ENCODE peak calls at places on chromosome 1, in five cellular contexts. One of them, this sample, is unnamed.

GRCh38 chr1:85313888-85314696 is 37.7 kb upstream of the BCL10 start:
- DNase-seq in ascending aorta: no peak
- DNase-seq in DND-41: no peak
- DNase-seq in body of pancreas: no peak
- DNase-seq in GM23248: peak; percentile 94
- DNase-seq in this sample: no peak

GRCh38 chr1:18787825-18788385 is 71.6 kb downstream of the TAS1R2 start:
- DNase-seq in body of pancreas: no peak
- DNase-seq in DND-41: no peak
- DNase-seq in GM23248: no peak
- DNase-seq in ascending aorta: no peak
- DNase-seq in this sample: no peak

GRCh38 chr1:207502726-207503125 is 6.8 kb downstream of the CR1 start:
- DNase-seq in GM23248: peak; percentile 22
- DNase-seq in body of pancreas: no peak
- DNase-seq in DND-41: no peak
- DNase-seq in ascending aorta: no peak
- DNase-seq in this sample: no peak

GRCh38 chr1:27864264-27864895 is 8.0 kb upstream of the THEMIS2 start:
- DNase-seq in ascending aorta: no peak
- DNase-seq in DND-41: no peak
- DNase-seq in body of pancreas: no peak
- DNase-seq in GM23248: peak; percentile 13
- DNase-seq in this sample: no peak

GRCh38 chr1:171150156-171150555 is 34.9 kb upstream of the FMO2 start:
- DNase-seq in DND-41: no peak
- DNase-seq in body of pancreas: no peak
- DNase-seq in ascending aorta: no peak
- DNase-seq in GM23248: no peak
- DNase-seq in this sample: no peak

GRCh38 chr1:115838805-115839705 is 1.9 kb downstream of the NHLH2 start:
- DNase-seq in ascending aorta: no peak
- DNase-seq in GM23248: peak; percentile 59
- DNase-seq in body of pancreas: peak; percentile 34
- DNase-seq in DND-41: no peak
- DNase-seq in this sample: no peak

GRCh38 chr1:100959502-100960060 is 63.7 kb downstream of the SLC30A7 start:
- DNase-seq in ascending aorta: no peak
- DNase-seq in GM23248: peak; percentile 46
- DNase-seq in DND-41: no peak
- DNase-seq in body of pancreas: no peak
- DNase-seq in this sample: no peak

GRCh38 chr1:153792631-153793041 is 17.4 kb downstream of the SLC27A3 start:
- DNase-seq in ascending aorta: no peak
- DNase-seq in DND-41: no peak
- DNase-seq in GM23248: no peak
- DNase-seq in body of pancreas: no peak
- DNase-seq in this sample: no peak

GRCh38 chr1:154998818-154999650 is 3.6 kb upstream of the ZBTB7B start:
- DNase-seq in ascending aorta: no peak
- DNase-seq in DND-41: peak; percentile 92
- DNase-seq in body of pancreas: peak; percentile 55
- DNase-seq in GM23248: peak; percentile 81
- DNase-seq in this sample: peak; percentile 54

GRCh38 chr1:4127595-4128140 is 227.6 kb upstream of the C1orf174 start:
- DNase-seq in GM23248: no peak
- DNase-seq in ascending aorta: no peak
- DNase-seq in DND-41: no peak
- DNase-seq in body of pancreas: no peak
- DNase-seq in this sample: no peak

GRCh38 chr1:195012995-195013394 is 1595.2 kb downstream of the KCNT2 start:
- DNase-seq in ascending aorta: no peak
- DNase-seq in body of pancreas: no peak
- DNase-seq in DND-41: no peak
- DNase-seq in GM23248: no peak
- DNase-seq in this sample: no peak

GRCh38 chr1:230772457-230773395 is 25.5 kb downstream of the CAPN9 start:
- DNase-seq in ascending aorta: no peak
- DNase-seq in body of pancreas: peak; percentile 47
- DNase-seq in DND-41: no peak
- DNase-seq in GM23248: peak; percentile 77
- DNase-seq in this sample: no peak

GRCh38 chr1:22778842-22779520 is 68.3 kb downstream of the EPHB2 start:
- DNase-seq in DND-41: no peak
- DNase-seq in ascending aorta: no peak
- DNase-seq in body of pancreas: peak; percentile 14
- DNase-seq in GM23248: no peak
- DNase-seq in this sample: no peak

GRCh38 chr1:214569357-214570004 is 18.1 kb upstream of the PTPN14 start:
- DNase-seq in body of pancreas: no peak
- DNase-seq in ascending aorta: no peak
- DNase-seq in GM23248: peak; percentile 87
- DNase-seq in DND-41: no peak
- DNase-seq in this sample: no peak

GRCh38 chr1:240987928-240988327 is 369.1 kb downstream of the RGS7 start:
- DNase-seq in ascending aorta: no peak
- DNase-seq in body of pancreas: no peak
- DNase-seq in GM23248: no peak
- DNase-seq in DND-41: no peak
- DNase-seq in this sample: no peak

GRCh38 chr1:94305704-94306103 is 68.3 kb upstream of the ARHGAP29 start:
- DNase-seq in DND-41: no peak
- DNase-seq in GM23248: peak; percentile 81
- DNase-seq in ascending aorta: no peak
- DNase-seq in body of pancreas: no peak
- DNase-seq in this sample: no peak

GRCh38 chr1:2874207-2875165 is 73.0 kb upstream of the TTC34 start:
- DNase-seq in body of pancreas: peak; percentile 58
- DNase-seq in ascending aorta: peak; percentile 22
- DNase-seq in DND-41: no peak
- DNase-seq in GM23248: peak; percentile 2
- DNase-seq in this sample: no peak

GRCh38 chr1:58900401-58900800 is 116.6 kb upstream of the JUN start:
- DNase-seq in body of pancreas: no peak
- DNase-seq in ascending aorta: no peak
- DNase-seq in GM23248: no peak
- DNase-seq in DND-41: no peak
- DNase-seq in this sample: no peak

GRCh38 chr1:3481836-3482589 is 27.5 kb downstream of the ARHGEF16 start:
- DNase-seq in DND-41: no peak
- DNase-seq in ascending aorta: no peak
- DNase-seq in body of pancreas: no peak
- DNase-seq in GM23248: peak; percentile 66
- DNase-seq in this sample: no peak

GRCh38 chr1:91754348-91754747 is 131.6 kb downstream of the TGFBR3 start:
- DNase-seq in GM23248: peak; percentile 79
- DNase-seq in body of pancreas: no peak
- DNase-seq in DND-41: no peak
- DNase-seq in ascending aorta: no peak
- DNase-seq in this sample: no peak

GRCh38 chr1:223479718-223480425 is 86.7 kb downstream of the CCDC185 start:
- DNase-seq in GM23248: peak; percentile 24
- DNase-seq in body of pancreas: no peak
- DNase-seq in DND-41: no peak
- DNase-seq in ascending aorta: no peak
- DNase-seq in this sample: no peak

GRCh38 chr1:94592566-94592920 is 51.0 kb upstream of the F3 start:
- DNase-seq in ascending aorta: no peak
- DNase-seq in GM23248: no peak
- DNase-seq in body of pancreas: no peak
- DNase-seq in DND-41: no peak
- DNase-seq in this sample: no peak

GRCh38 chr1:33815061-33815460 is 48.8 kb upstream of the HMGB4 start:
- DNase-seq in DND-41: no peak
- DNase-seq in body of pancreas: no peak
- DNase-seq in GM23248: peak; percentile 54
- DNase-seq in ascending aorta: no peak
- DNase-seq in this sample: no peak

GRCh38 chr1:8015809-8016165 is 10.3 kb downstream of the ERRFI1 start:
- DNase-seq in ascending aorta: no peak
- DNase-seq in DND-41: no peak
- DNase-seq in GM23248: peak; percentile 33
- DNase-seq in body of pancreas: peak; percentile 59
- DNase-seq in this sample: no peak

GRCh38 chr1:8016244-8017241 is 9.6 kb downstream of the ERRFI1 start:
- DNase-seq in body of pancreas: no peak
- DNase-seq in DND-41: no peak
- DNase-seq in ascending aorta: no peak
- DNase-seq in GM23248: no peak
- DNase-seq in this sample: no peak

GRCh38 chr1:8013800-8014199 is 12.3 kb downstream of the ERRFI1 start:
- DNase-seq in ascending aorta: no peak
- DNase-seq in body of pancreas: no peak
- DNase-seq in DND-41: no peak
- DNase-seq in GM23248: no peak
- DNase-seq in this sample: no peak

GRCh38 chr1:8014381-8014988 is 11.6 kb downstream of the ERRFI1 start:
- DNase-seq in ascending aorta: no peak
- DNase-seq in body of pancreas: no peak
- DNase-seq in DND-41: no peak
- DNase-seq in GM23248: no peak
- DNase-seq in this sample: no peak

DNA sequence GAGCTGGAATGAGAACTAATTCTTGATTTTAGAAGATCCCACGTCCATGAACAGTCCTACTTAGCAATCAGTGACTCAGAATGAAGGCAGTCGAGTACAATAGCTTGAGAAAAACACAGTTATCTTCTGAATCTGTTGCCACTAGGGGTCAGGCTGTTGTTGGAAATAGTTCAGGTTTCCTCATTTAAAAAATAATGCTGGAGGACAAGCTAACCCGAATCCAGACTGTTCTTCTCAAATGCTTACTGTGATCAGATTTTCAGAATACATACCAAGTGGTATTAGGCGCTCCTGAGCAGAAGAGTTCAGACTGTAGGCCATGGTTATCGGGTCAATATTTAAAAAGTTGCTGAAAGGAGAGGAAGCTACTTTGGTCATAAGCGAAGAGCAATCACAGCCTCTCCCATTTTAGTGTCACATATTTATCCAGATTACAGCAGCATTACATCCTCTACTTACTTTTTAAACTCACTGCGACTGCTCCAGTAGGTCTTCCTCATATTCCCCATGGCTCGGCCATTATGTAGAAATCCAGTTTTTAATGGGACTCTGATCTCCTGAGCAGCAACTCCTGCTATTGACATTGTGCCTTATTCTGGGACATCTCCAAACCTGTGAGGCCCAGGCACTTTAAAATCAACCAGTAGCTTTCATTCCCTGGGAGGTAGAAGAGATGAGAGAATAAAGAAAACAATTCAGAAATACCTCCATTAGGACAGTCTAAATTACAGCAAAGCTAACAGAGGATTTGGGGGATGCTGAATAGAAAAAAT is 10.9 kb downstream of the ERRFI1 start:
- DNase-seq in body of pancreas: no peak
- DNase-seq in GM23248: peak; percentile 94
- DNase-seq in ascending aorta: no peak
- DNase-seq in DND-41: peak; percentile 38
- DNase-seq in this sample: peak; percentile 59
- H3K4me1 ChIP-seq in body of pancreas: peaks cover 80% of the 10 kb centered on the region
- H3K4me1 ChIP-seq in GM23248: peaks cover 59% of the 10 kb centered on the region
- H3K4me1 ChIP-seq in ascending aorta: peaks cover 12% of the 10 kb centered on the region
- H3K4me1 ChIP-seq in DND-41: no peaks in the 10 kb centered on the region
- H3K4me1 ChIP-seq in this sample: no peaks in the 10 kb centered on the region

GRCh38 chr1:11800391-11800755 is 5.4 kb downstream of the MTHFR start:
- DNase-seq in GM23248: no peak
- DNase-seq in DND-41: no peak
- DNase-seq in ascending aorta: no peak
- DNase-seq in body of pancreas: no peak
- DNase-seq in this sample: no peak

GRCh38 chr1:11800756-11801433 is 4.9 kb downstream of the MTHFR start:
- DNase-seq in body of pancreas: no peak
- DNase-seq in DND-41: no peak
- DNase-seq in GM23248: no peak
- DNase-seq in ascending aorta: no peak
- DNase-seq in this sample: no peak

GRCh38 chr1:11797525-11798216 is 8.1 kb downstream of the MTHFR start:
- DNase-seq in DND-41: no peak
- DNase-seq in body of pancreas: no peak
- DNase-seq in GM23248: no peak
- DNase-seq in ascending aorta: peak; percentile 61
- DNase-seq in this sample: no peak

GRCh38 chr1:11799896-11800295 is 5.9 kb downstream of the MTHFR start:
- DNase-seq in body of pancreas: no peak
- DNase-seq in DND-41: no peak
- DNase-seq in GM23248: no peak
- DNase-seq in ascending aorta: no peak
- DNase-seq in this sample: no peak

GRCh38 chr1:11799099-11799498 is 6.7 kb downstream of the MTHFR start:
- DNase-seq in DND-41: no peak
- DNase-seq in GM23248: no peak
- DNase-seq in ascending aorta: no peak
- DNase-seq in body of pancreas: no peak
- DNase-seq in this sample: no peak
- H3K36me3 ChIP-seq in DND-41: peaks cover 37% of the 10 kb centered on the region
- H3K36me3 ChIP-seq in GM23248: peaks cover 4% of the 10 kb centered on the region
- H3K36me3 ChIP-seq in ascending aorta: peaks cover 55% of the 10 kb centered on the region
- H3K36me3 ChIP-seq in body of pancreas: peaks cover 26% of the 10 kb centered on the region
- H3K36me3 ChIP-seq in this sample: peaks cover 48% of the 10 kb centered on the region

GRCh38 chr1:201013031-201013485 is 10.5 kb downstream of the KIF21B start:
- DNase-seq in GM23248: no peak
- DNase-seq in body of pancreas: no peak
- DNase-seq in DND-41: no peak
- DNase-seq in ascending aorta: no peak
- DNase-seq in this sample: no peak
- H3K27ac ChIP-seq in GM23248: no peak overlapping the region
- H3K27ac ChIP-seq in body of pancreas: no peak overlapping the region
- H3K27ac ChIP-seq in DND-41: peak overlapping the region; percentile 10
- H3K27ac ChIP-seq in ascending aorta: no peak overlapping the region
- H3K27ac ChIP-seq in this sample: no peak overlapping the region

DNA sequence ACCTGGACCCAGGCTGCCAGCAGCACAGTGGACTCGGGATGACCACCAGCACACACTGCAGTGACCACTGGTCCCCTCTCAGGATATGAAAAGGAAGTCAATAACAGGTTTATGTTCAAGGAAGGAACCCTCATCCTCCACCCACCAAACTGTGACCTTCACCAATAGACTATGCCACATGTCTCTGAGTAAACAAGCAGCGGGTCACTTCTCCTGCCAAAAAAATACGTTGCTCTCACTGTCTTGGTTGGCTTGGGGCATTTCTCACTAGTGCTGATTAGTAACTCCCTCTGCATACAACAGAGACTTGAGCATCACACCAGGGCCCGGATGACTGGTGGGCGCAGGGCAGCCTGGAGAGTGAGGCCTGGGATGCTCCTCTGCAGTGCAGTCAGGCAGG is 25.9 kb downstream of the PARP1 start:
- DNase-seq in ascending aorta: no peak
- DNase-seq in body of pancreas: no peak
- DNase-seq in GM23248: no peak
- DNase-seq in DND-41: no peak
- DNase-seq in this sample: no peak
- H3K4me1 ChIP-seq in ascending aorta: no peaks in the 10 kb centered on the region
- H3K4me1 ChIP-seq in body of pancreas: no peaks in the 10 kb centered on the region
- H3K4me1 ChIP-seq in GM23248: no peaks in the 10 kb centered on the region
- H3K4me1 ChIP-seq in DND-41: no peaks in the 10 kb centered on the region
- H3K4me1 ChIP-seq in this sample: no peaks in the 10 kb centered on the region